ENCODE peak calls at places on chromosome 1, in five cellular contexts. C is GM12878, Y is HEK293T, I is K562, S is SK-N-SH. J is an unnamed sample.

GRCh38 chr1:21517161-21517589 is 8.0 kb downstream of the ALPL start:
- DNase-seq in C (no peak), Y (no peak), I (no peak), S (no peak), J (peak)

GRCh38 chr1:183544598-183545297 is 45.5 kb downstream of the NCF2 start:
- DNase-seq in C (no peak), Y (no peak), I (no peak), S (no peak), J (no peak)

GRCh38 chr1:160375788-160376524 is 9.1 kb downstream of the NHLH1 start:
- DNase-seq in C (no peak), Y (no peak), I (peak), S (no peak), J (peak)

GRCh38 chr1:178504286-178504685 is 7.5 kb upstream of the CLEC20A start:
- DNase-seq in C (no peak), Y (no peak), I (no peak), S (no peak), J (no peak)

GRCh38 chr1:205493241-205494085 is 11.0 kb upstream of the CDK18 start:
- DNase-seq in C (no peak), Y (no peak), I (no peak), S (peak), J (peak)

GRCh38 chr1:109509176-109510134 is at the start of gene AMIGO1:
- DNase-seq in C (no peak), Y (peak), I (peak), S (peak), J (no peak)

GRCh38 chr1:244653439-244654283 is 735 bp downstream of the DESI2 start:
- DNase-seq in C (no peak), Y (peak), I (no peak), S (no peak), J (peak)

GRCh38 chr1:31572323-31573104 is 3.8 kb upstream of the TINAGL1 start:
- DNase-seq in C (no peak), Y (no peak), I (no peak), S (no peak), J (peak)

GRCh38 chr1:99682291-99682751 is 36.4 kb downstream of the PALMD start:
- DNase-seq in C (no peak), Y (no peak), I (no peak), S (no peak), J (no peak)

GRCh38 chr1:22526098-22526497 is 37.2 kb upstream of the EPHA8 start:
- DNase-seq in C (no peak), Y (no peak), I (no peak), S (no peak), J (no peak)

GRCh38 chr1:13593511-13594131 is 10.0 kb downstream of the PDPN start:
- DNase-seq in C (no peak), Y (no peak), I (no peak), S (no peak), J (no peak)

DNA sequence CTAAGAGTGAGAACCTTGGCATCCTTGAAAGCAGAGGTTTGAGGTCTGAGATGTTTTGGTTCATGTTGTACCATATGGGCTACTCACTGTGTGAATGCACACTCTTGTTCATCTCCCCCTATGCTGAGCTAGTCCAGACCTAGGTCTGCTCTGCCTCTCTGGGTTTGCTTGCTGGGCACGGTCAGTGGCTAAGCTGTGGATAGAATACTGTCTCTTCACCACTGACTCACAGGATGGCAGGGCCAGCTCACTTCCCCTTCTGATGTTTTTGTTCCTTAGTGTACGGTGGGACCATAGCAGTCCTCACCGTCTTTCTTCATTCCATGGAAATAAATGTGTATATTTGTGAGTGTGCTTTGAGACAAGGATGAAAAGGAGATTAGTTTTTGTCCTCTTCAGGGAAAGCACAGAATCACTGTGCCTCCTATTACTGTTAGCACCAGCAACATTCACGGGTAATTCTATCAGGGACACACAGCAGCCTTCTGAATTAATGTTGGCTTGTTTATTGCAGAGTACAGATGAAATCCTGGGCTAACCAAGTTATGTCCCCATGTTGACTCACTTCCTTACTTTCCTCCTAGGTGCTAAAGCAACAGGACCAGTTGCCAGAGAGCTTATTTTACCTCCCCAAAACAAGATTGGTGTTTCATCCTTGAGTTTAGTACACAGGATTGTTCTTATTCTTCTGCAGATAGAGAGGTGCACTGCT is 56.9 kb upstream of the IVNS1ABP start:
- DNase-seq in C (no peak), Y (no peak), I (no peak), S (no peak), J (no peak)
- TF ChIP-seq FOXM1 in C (no peak), Y (no peak), I (no peak), S (no peak), J (no peak)

GRCh38 chr1:165539306-165539705 is 4.5 kb upstream of the LRRC52 start:
- DNase-seq in C (no peak), Y (no peak), I (no peak), S (no peak), J (peak)
- TF ChIP-seq FOXM1 in C (no peak), Y (no peak), I (no peak), S (no peak), J (no peak)

GRCh38 chr1:55225228-55225627 is 10.1 kb upstream of the USP24 start:
- DNase-seq in C (no peak), Y (no peak), I (no peak), S (no peak), J (no peak)
- TF ChIP-seq FOXM1 in C (no peak), Y (no peak), I (no peak), S (no peak), J (no peak)

GRCh38 chr1:24426738-24427468 is 11.3 kb downstream of the NIPAL3 start:
- DNase-seq in C (no peak), Y (no peak), I (no peak), S (no peak), J (no peak)

GRCh38 chr1:24425922-24426321 is 10.3 kb downstream of the NIPAL3 start:
- DNase-seq in C (no peak), Y (no peak), I (no peak), S (no peak), J (no peak)

GRCh38 chr1:24424207-24424606 is 8.6 kb downstream of the NIPAL3 start:
- DNase-seq in C (no peak), Y (no peak), I (no peak), S (no peak), J (no peak)

GRCh38 chr1:24425446-24425845 is 9.8 kb downstream of the NIPAL3 start:
- DNase-seq in C (no peak), Y (no peak), I (no peak), S (no peak), J (no peak)

DNA sequence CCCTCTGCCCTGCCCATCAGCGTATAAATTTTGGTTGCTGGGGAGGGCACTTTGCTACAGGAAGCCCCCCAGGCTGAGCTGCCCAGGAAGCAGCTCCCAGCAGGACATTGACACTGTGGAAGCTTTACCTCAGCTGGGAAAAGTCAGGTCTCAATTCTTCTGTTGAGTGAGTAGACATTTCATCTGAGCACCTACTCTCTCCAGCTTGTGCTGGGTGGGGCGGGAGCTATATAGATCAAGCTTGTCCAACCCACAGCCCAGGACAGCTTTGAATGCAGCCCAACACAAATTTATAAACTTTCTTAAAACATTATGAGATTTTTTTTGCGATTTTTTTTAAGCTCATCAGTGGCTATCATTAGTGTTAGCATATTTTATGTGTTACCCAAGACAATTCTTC is 9.4 kb downstream of the NIPAL3 start:
- DNase-seq in C (no peak), Y (no peak), I (no peak), S (no peak), J (no peak)
- TF ChIP-seq FOXM1 in C (no peak), Y (no peak), I (no peak), S (no peak), J (no peak)

GRCh38 chr1:10803971-10804820 is 7.8 kb upstream of the CASZ1 start:
- DNase-seq in C (no peak), Y (no peak), I (no peak), S (no peak), J (no peak)
- TF ChIP-seq FOXM1 in C (no peak), Y (no peak), I (no peak), S (no peak), J (no peak)

GRCh38 chr1:25795227-25795626 is 4.8 kb upstream of the SELENON start:
- DNase-seq in C (no peak), Y (no peak), I (no peak), S (no peak), J (no peak)

GRCh38 chr1:25797939-25798338 is 2.1 kb upstream of the SELENON start:
- DNase-seq in C (no peak), Y (peak), I (peak), S (peak), J (peak)

GRCh38 chr1:25794325-25794724 is 5.7 kb upstream of the SELENON start:
- DNase-seq in C (no peak), Y (no peak), I (no peak), S (no peak), J (no peak)

GRCh38 chr1:25796807-25797458 is 3.1 kb upstream of the SELENON start:
- DNase-seq in C (no peak), Y (peak), I (peak), S (peak), J (peak)

DNA sequence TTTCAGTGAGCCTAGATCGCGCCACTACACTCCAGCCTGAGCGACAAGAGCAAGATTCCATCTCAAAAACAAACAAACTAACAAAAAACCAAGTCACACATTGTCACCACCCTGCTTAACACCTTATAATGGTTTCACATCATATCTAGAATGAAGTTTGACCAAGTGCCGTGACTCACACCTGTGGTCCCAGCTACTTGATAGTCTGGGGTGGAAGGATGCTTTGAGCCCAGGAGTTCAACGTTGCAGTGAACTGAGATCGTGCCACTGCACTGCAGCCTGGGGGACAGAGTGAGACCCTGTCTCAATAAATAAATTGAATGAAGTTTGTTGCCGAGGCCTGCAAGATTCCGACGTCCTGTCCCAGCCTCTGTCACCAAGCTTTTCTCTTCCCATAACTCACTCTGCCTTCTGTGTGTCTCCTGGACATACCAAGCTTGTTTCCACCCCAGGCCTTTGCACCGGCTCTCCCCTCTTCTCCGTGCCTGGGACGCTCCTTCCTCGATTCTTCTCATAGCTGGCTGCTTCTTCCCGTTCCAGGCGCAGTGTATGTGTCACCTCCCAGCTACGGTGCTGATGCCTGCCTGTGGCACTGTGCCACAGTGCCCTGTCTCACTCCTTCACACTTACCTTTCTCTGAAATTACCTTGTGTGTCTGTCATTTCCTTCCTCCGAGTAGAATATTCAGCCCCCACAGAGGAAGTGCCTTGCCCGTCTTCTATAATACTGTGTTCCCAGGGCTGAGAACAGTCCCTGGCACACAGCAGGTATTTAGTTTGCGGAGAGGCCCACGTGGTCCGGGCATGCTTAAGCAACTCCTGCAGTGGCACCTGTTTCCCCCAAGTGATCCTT is 3.8 kb upstream of the SELENON start:
- DNase-seq in C (no peak), Y (no peak), I (no peak), S (no peak), J (no peak)
- TF ChIP-seq FOXM1 in C (no peak), Y (no peak), I (no peak), S (no peak), J (no peak)

DNA sequence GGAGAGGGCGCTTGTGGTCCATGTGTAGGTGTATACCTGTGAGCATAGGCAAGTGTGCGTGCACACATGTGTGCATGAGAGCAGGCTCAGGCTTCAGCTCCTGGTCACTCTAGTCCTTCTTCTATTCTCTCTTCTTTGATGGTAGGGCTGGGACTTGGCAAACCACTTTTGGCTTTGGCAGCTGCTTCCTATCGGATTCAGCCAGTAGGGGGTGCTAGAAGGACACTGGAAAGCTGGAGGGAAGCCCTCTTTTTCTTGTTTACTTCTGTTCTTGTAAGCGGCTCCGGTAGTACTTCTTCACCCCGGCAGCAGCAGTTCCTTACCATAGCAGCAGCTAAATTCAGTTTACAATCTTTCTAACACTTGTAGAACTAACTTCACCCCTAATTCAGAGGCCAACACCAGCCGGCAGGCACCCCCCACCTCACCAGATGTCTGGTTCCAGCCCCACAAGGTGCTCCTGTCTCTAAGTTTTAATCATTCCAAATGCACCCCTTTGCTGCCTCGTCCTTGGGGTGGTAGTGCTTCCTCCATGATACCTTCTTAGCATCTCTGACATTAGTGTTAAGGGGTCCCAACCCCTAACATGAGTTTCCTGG is 25.1 kb downstream of the NENF start:
- DNase-seq in C (no peak), Y (peak), I (peak), S (peak), J (peak)
- TF ChIP-seq FOXM1 in C (no peak), Y (no peak), I (no peak), S (no peak), J (no peak)

GRCh38 chr1:87294633-87295032 is 34.0 kb upstream of the LMO4 start:
- DNase-seq in C (no peak), Y (no peak), I (no peak), S (no peak), J (no peak)
- TF ChIP-seq FOXM1 in C (no peak), Y (no peak), I (no peak), S (no peak), J (no peak)

GRCh38 chr1:233362743-233363142 is 35.2 kb downstream of the MAP3K21 start:
- DNase-seq in C (no peak), Y (no peak), I (no peak), S (no peak), J (no peak)

GRCh38 chr1:233364026-233364425 is 36.5 kb downstream of the MAP3K21 start:
- DNase-seq in C (no peak), Y (no peak), I (no peak), S (no peak), J (no peak)

GRCh38 chr1:233359905-233360304 is 32.4 kb downstream of the MAP3K21 start:
- DNase-seq in C (no peak), Y (no peak), I (no peak), S (no peak), J (no peak)

GRCh38 chr1:233360525-233361094 is 33.1 kb downstream of the MAP3K21 start:
- DNase-seq in C (no peak), Y (no peak), I (no peak), S (no peak), J (no peak)

GRCh38 chr1:233361876-233362275 is 34.4 kb downstream of the MAP3K21 start:
- DNase-seq in C (no peak), Y (no peak), I (no peak), S (no peak), J (no peak)
- TF ChIP-seq FOXM1 in C (no peak), Y (no peak), I (no peak), S (no peak), J (no peak)

J was measured in HepG2.